ENCODE peak calls at places on chromosome 21, in four cellular contexts. One of them, this sample, is unnamed.
A peak's percentile ranks its signal among the peaks of the same experiment; 100 is the strongest.

GRCh38 chr21:29315155-29315749 is 16.5 kb downstream of the BACH1 start:
- DNase-seq in germinal center: no peak
- DNase-seq in astrocyte of the spinal cord: no peak
- DNase-seq in T-cell: no peak
- DNase-seq in this sample: no peak

GRCh38 chr21:44532712-44533111 is 7.3 kb downstream of the KRTAP10-1 start:
- DNase-seq in germinal center: no peak
- DNase-seq in astrocyte of the spinal cord: no peak
- DNase-seq in T-cell: no peak
- DNase-seq in this sample: no peak

GRCh38 chr21:16573581-16573980 is 843.8 kb downstream of the USP25 start:
- DNase-seq in germinal center: no peak
- DNase-seq in astrocyte of the spinal cord: peak; percentile 65
- DNase-seq in T-cell: no peak
- DNase-seq in this sample: no peak

GRCh38 chr21:29379517-29380054 is 80.9 kb downstream of the BACH1 start:
- DNase-seq in germinal center: no peak
- DNase-seq in astrocyte of the spinal cord: no peak
- DNase-seq in T-cell: no peak
- DNase-seq in this sample: no peak

GRCh38 chr21:31278511-31279155 is 65.4 kb downstream of the TIAM1 start:
- DNase-seq in germinal center: no peak
- DNase-seq in astrocyte of the spinal cord: peak; percentile 43
- DNase-seq in T-cell: no peak
- DNase-seq in this sample: no peak

GRCh38 chr21:36994501-36995189 is 11.9 kb upstream of the RIPPLY3 start:
- DNase-seq in germinal center: peak; percentile 35
- DNase-seq in astrocyte of the spinal cord: no peak
- DNase-seq in T-cell: peak; percentile 34
- DNase-seq in this sample: no peak

GRCh38 chr21:44513389-44514217 is 26.4 kb downstream of the KRTAP10-1 start:
- DNase-seq in germinal center: no peak
- DNase-seq in astrocyte of the spinal cord: no peak
- DNase-seq in T-cell: no peak
- DNase-seq in this sample: no peak

GRCh38 chr21:25967566-25968438 is 202.8 kb downstream of the APP start:
- DNase-seq in germinal center: peak; percentile 34
- DNase-seq in astrocyte of the spinal cord: no peak
- DNase-seq in T-cell: no peak
- DNase-seq in this sample: peak; percentile 87

GRCh38 chr21:28773036-28773435 is 219.6 kb downstream of the LTN1 start:
- DNase-seq in germinal center: no peak
- DNase-seq in astrocyte of the spinal cord: no peak
- DNase-seq in T-cell: no peak
- DNase-seq in this sample: no peak

GRCh38 chr21:33208534-33208933 is 21.2 kb upstream of the IFNAR2 start:
- DNase-seq in germinal center: no peak
- DNase-seq in astrocyte of the spinal cord: no peak
- DNase-seq in T-cell: no peak
- DNase-seq in this sample: peak; percentile 64

GRCh38 chr21:43921602-43921978 is 56.6 kb downstream of the AGPAT3 start:
- DNase-seq in germinal center: no peak
- DNase-seq in astrocyte of the spinal cord: no peak
- DNase-seq in T-cell: peak; percentile 44
- DNase-seq in this sample: no peak

GRCh38 chr21:46622226-46622625 is 13.2 kb upstream of the PRMT2 start:
- DNase-seq in germinal center: no peak
- DNase-seq in astrocyte of the spinal cord: peak; percentile 92
- DNase-seq in T-cell: peak; percentile 55
- DNase-seq in this sample: no peak

GRCh38 chr21:17191346-17191993 is 321.4 kb upstream of the CXADR start:
- DNase-seq in germinal center: no peak
- DNase-seq in astrocyte of the spinal cord: no peak
- DNase-seq in T-cell: no peak
- DNase-seq in this sample: peak; percentile 2

GRCh38 chr21:28229811-28230210 is 762.9 kb downstream of the LTN1 start:
- DNase-seq in germinal center: no peak
- DNase-seq in astrocyte of the spinal cord: peak; percentile 61
- DNase-seq in T-cell: no peak
- DNase-seq in this sample: no peak

GRCh38 chr21:42850866-42851391 is 28.4 kb downstream of the WDR4 start:
- DNase-seq in germinal center: peak; percentile 65
- DNase-seq in astrocyte of the spinal cord: no peak
- DNase-seq in T-cell: no peak
- DNase-seq in this sample: peak; percentile 34

GRCh38 chr21:42092805-42093590 is 21.9 kb downstream of the UMODL1 start:
- DNase-seq in germinal center: no peak
- DNase-seq in astrocyte of the spinal cord: peak; percentile 28
- DNase-seq in T-cell: no peak
- DNase-seq in this sample: no peak

GRCh38 chr21:14306143-14306907 is 76.6 kb downstream of the HSPA13 start:
- DNase-seq in germinal center: no peak
- DNase-seq in astrocyte of the spinal cord: no peak
- DNase-seq in T-cell: no peak
- DNase-seq in this sample: peak; percentile 7

GRCh38 chr21:44923481-44924084 is 2.9 kb upstream of the ITGB2 start:
- DNase-seq in germinal center: no peak
- DNase-seq in astrocyte of the spinal cord: no peak
- DNase-seq in T-cell: no peak
- DNase-seq in this sample: no peak

GRCh38 chr21:44759628-44760285 is 41.9 kb downstream of the UBE2G2 start:
- DNase-seq in germinal center: no peak
- DNase-seq in astrocyte of the spinal cord: no peak
- DNase-seq in T-cell: no peak
- DNase-seq in this sample: no peak

GRCh38 chr21:43874085-43874785 is 9.2 kb downstream of the AGPAT3 start:
- DNase-seq in germinal center: no peak
- DNase-seq in astrocyte of the spinal cord: no peak
- DNase-seq in T-cell: no peak
- DNase-seq in this sample: no peak

This sample was measured in OCI-LY7.